ENCODE peak calls at places on chromosomes 11 and 22, in five cellular contexts. C, J, T, X and P are unnamed samples.

GRCh38 chr11:4044971-4045646 is 49.5 kb upstream of the RRM1 start:
- DNase-seq in C (no peak), J (no peak), T (no peak), X (no peak), P (no peak)

GRCh38 chr11:21321530-21321929 is 652.1 kb downstream of the NELL1 start:
- DNase-seq in C (no peak), J (no peak), T (no peak), X (no peak), P (no peak)

GRCh38 chr11:125373426-125374391 is 122.4 kb downstream of the FEZ1 start:
- DNase-seq in C (no peak), J (no peak), T (peak; percentile 44), X (no peak), P (no peak)

GRCh38 chr22:22060200-22061084 is 77.9 kb upstream of the TOP3B start:
- DNase-seq in C (peak; percentile 52), J (peak; percentile 9), T (peak; percentile 24), X (peak; percentile 28), P (peak; percentile 91)

GRCh38 chr11:34192481-34193401 is 87.3 kb downstream of the NAT10 start:
- DNase-seq in C (no peak), J (peak; percentile 75), T (peak; percentile 93), X (no peak), P (no peak)

GRCh38 chr22:20026204-20026908 is 5.4 kb downstream of the TANGO2 start:
- DNase-seq in C (no peak), J (no peak), T (no peak), X (no peak), P (no peak)

GRCh38 chr11:15551897-15552851 is 437.5 kb downstream of the INSC start:
- DNase-seq in C (no peak), J (no peak), T (no peak), X (no peak), P (no peak)

GRCh38 chr11:85595285-85595884 is 31.8 kb downstream of the DLG2 start:
- DNase-seq in C (no peak), J (peak; percentile 60), T (peak; percentile 63), X (no peak), P (no peak)

GRCh38 chr11:127651175-127651887 is 650.8 kb upstream of the KIRREL3 start:
- DNase-seq in C (no peak), J (peak; percentile 69), T (peak; percentile 94), X (no peak), P (no peak)

GRCh38 chr11:130314184-130314748 is 451 bp downstream of the ZBTB44 start:
- DNase-seq in C (peak; percentile 74), J (no peak), T (peak; percentile 1), X (peak; percentile 68), P (peak; percentile 75)

GRCh38 chr22:35430897-35431322 is 31.0 kb downstream of the MCM5 start:
- DNase-seq in C (peak; percentile 90), J (peak; percentile 97), T (peak; percentile 96), X (peak; percentile 86), P (peak; percentile 91)

GRCh38 chr22:25182131-25183110 is 17.2 kb upstream of the CRYBB3 start:
- DNase-seq in C (no peak), J (no peak), T (no peak), X (no peak), P (peak; percentile 61)

GRCh38 chr22:22450343-22450839 is 58.2 kb downstream of the ZNF280B start:
- DNase-seq in C (peak; percentile 20), J (no peak), T (no peak), X (peak; percentile 38), P (peak; percentile 54)

GRCh38 chr11:133828861-133829260 is 16.5 kb downstream of the SPATA19 start:
- DNase-seq in C (no peak), J (no peak), T (no peak), X (no peak), P (no peak)

GRCh38 chr11:67211656-67212436 is 54.4 kb upstream of the GRK2 start:
- DNase-seq in C (no peak), J (no peak), T (no peak), X (no peak), P (no peak)

GRCh38 chr22:20464096-20464614 is 26.5 kb upstream of the SCARF2 start:
- DNase-seq in C (no peak), J (no peak), T (no peak), X (no peak), P (no peak)

GRCh38 chr22:27122561-27122960 is 465.2 kb downstream of the MIAT start:
- DNase-seq in C (no peak), J (no peak), T (no peak), X (no peak), P (no peak)

GRCh38 chr11:6474423-6474792 is 667 bp upstream of the TRIM3 start:
- DNase-seq in C (no peak), J (no peak), T (no peak), X (no peak), P (no peak)

GRCh38 chr11:9663699-9664275 is at the start of gene SWAP70:
- DNase-seq in C (peak; percentile 92), J (peak; percentile 87), T (peak; percentile 82), X (peak; percentile 89), P (peak; percentile 99)

GRCh38 chr11:58497951-58498350 is 10.0 kb downstream of the OR5B21 start:
- DNase-seq in C (no peak), J (no peak), T (no peak), X (no peak), P (no peak)

DNA sequence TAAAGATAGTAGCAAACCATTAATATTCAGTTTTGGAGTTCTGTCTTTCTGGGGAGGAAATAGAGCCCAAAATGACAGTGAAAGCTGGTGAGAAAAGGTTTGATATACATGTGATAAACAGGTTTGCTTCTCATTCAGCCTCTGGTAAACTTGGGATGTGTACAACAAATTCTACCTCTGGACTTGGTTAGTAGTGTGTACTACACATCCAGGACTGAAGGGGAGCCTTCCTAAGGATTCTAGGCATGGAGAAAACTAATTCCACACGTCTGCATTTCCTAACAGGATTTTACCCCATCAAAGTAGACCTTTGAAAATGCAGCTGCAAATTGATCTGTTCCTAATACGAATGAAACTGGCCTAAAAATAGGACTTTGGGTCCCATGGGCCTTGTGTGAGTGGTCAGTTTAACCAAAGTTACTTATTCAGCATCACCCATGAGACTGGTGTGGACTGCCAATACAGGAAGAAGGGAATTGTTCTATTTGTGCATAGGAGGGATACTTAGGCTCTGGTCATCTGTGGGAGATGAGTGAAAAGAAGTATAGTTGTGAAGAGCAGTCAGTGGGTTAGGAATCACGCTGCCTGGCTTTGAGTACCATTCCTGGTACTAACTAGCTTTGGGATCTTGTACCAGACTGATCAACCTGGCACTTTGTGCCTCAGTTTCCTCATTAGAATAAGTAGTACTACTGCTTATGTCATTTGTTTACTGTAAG is 74.2 kb downstream of the YAP1 start:
- DNase-seq in C (no peak), J (no peak), T (no peak), X (no peak), P (no peak)
- H3K36me3 ChIP-seq in C (no peaks in the 10 kb centered on the region), J (peaks cover 8% of the 10 kb centered on the region), T (peaks cover 5% of the 10 kb centered on the region), X (no peaks in the 10 kb centered on the region), P (peaks cover 14% of the 10 kb centered on the region)

GRCh38 chr11:29634248-29634647 is 382.6 kb downstream of the KCNA4 start:
- DNase-seq in C (no peak), J (no peak), T (no peak), X (no peak), P (no peak)

GRCh38 chr11:29623144-29623722 is 393.6 kb downstream of the KCNA4 start:
- DNase-seq in C (no peak), J (no peak), T (no peak), X (no peak), P (no peak)

GRCh38 chr11:29627541-29627940 is 389.3 kb downstream of the KCNA4 start:
- DNase-seq in C (no peak), J (no peak), T (no peak), X (no peak), P (no peak)

GRCh38 chr11:29629281-29629680 is 387.5 kb downstream of the KCNA4 start:
- DNase-seq in C (no peak), J (peak; percentile 65), T (no peak), X (no peak), P (no peak)

GRCh38 chr11:29628584-29628983 is 388.2 kb downstream of the KCNA4 start:
- DNase-seq in C (no peak), J (peak; percentile 10), T (no peak), X (no peak), P (no peak)
- H3K4me1 ChIP-seq in C (no peaks in the 10 kb centered on the region), J (no peaks in the 10 kb centered on the region), T (no peaks in the 10 kb centered on the region), X (no peaks in the 10 kb centered on the region), P (no peaks in the 10 kb centered on the region)

GRCh38 chr22:46192210-46192993 is 42.1 kb downstream of the PPARA start:
- DNase-seq in C (no peak), J (no peak), T (no peak), X (no peak), P (no peak)
- H3K36me3 ChIP-seq in C (no peaks in the 10 kb centered on the region), J (peaks cover 10% of the 10 kb centered on the region), T (peaks cover 3% of the 10 kb centered on the region), X (no peaks in the 10 kb centered on the region), P (no peaks in the 10 kb centered on the region)

DNA sequence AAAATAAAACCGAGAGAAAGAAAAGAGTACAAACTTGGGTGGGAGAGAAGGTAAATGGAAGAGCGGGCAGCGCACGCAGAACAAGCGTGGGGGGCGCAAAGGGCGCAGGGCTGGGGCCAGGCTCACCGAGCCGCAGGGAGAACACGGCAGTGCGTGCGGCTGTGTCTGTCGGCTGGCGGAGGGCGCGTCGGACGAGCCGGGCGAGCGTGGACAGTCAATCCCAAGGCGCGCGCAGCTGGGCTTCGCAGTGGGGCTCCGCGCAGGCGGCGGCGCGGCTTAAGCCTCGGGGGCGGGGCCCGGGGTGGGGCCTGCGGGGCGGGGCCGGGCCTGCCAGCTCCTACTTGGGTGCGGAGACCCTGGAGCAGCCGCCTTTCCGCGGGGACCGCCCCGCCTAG is at the start of gene UCP2:
- DNase-seq in C (peak; percentile 84), J (peak; percentile 86), T (peak; percentile 73), X (peak; percentile 77), P (peak; percentile 98)
- H3K4me1 ChIP-seq in C (peaks cover 37% of the 10 kb centered on the region), J (peaks cover 27% of the 10 kb centered on the region), T (no peaks in the 10 kb centered on the region), X (peaks cover 25% of the 10 kb centered on the region), P (peaks cover 27% of the 10 kb centered on the region)

GRCh38 chr11:35215945-35216344 is 77.0 kb downstream of the CD44 start:
- DNase-seq in C (no peak), J (no peak), T (no peak), X (no peak), P (no peak)

GRCh38 chr11:35214792-35215193 is 75.8 kb downstream of the CD44 start:
- DNase-seq in C (no peak), J (peak; percentile 94), T (peak; percentile 97), X (no peak), P (peak; percentile 39)

GRCh38 chr11:35211952-35212351 is 73.0 kb downstream of the CD44 start:
- DNase-seq in C (no peak), J (no peak), T (no peak), X (no peak), P (no peak)

GRCh38 chr11:35216962-35217667 is 78.1 kb downstream of the CD44 start:
- DNase-seq in C (peak; percentile 59), J (no peak), T (no peak), X (peak; percentile 54), P (no peak)

GRCh38 chr11:35214181-35214770 is 75.3 kb downstream of the CD44 start:
- DNase-seq in C (no peak), J (no peak), T (no peak), X (no peak), P (no peak)
- H3K36me3 ChIP-seq in C (peaks cover 15% of the 10 kb centered on the region), J (peaks cover 9% of the 10 kb centered on the region), T (peaks cover 48% of the 10 kb centered on the region), X (peaks cover 11% of the 10 kb centered on the region), P (peaks cover 8% of the 10 kb centered on the region)

DNA sequence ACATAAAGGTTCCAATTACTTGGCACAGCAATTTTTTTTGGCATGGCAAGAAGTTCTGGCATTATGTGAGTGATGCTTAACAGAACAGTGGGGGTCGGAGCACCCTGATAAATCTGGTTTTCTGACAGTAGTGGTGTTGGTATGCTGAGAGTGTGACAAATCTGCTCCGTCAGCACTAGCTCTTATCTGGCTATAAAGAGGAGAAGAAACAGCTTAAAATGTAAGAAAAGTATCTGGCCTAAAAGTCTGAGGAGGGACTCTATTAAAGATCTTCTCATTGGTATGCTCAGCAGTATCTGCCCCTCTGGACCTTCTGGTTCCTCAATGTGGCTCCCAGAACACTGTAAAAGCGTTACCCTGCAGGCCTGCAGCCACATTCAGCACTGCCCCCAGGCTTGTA is 137.4 kb downstream of the PLEKHA7 start:
- DNase-seq in C (no peak), J (no peak), T (no peak), X (no peak), P (no peak)
- H3K4me1 ChIP-seq in C (peaks cover 44% of the 10 kb centered on the region), J (peaks cover 7% of the 10 kb centered on the region), T (no peaks in the 10 kb centered on the region), X (peaks cover 21% of the 10 kb centered on the region), P (peaks cover 20% of the 10 kb centered on the region)